ENCODE peak calls at places on chromosomes 2 and 18, in nine cellular contexts. K, C, I, L, A, H, E, T and Y are unnamed samples.

GRCh38 chr2:241123816-241124536 is 21.9 kb upstream of the MTERF4 start:
- DNase-seq in L (no peak), C (no peak), A (no peak), I (peak; percentile 52), T (no peak), E (no peak), H (peak; percentile 87), K (peak; percentile 69), Y (peak; percentile 70)

GRCh38 chr2:66585616-66586015 is 150.7 kb downstream of the MEIS1 start:
- DNase-seq in K (no peak), I (peak; percentile 69), L (no peak), A (no peak), T (no peak), E (no peak), H (no peak), C (no peak), Y (no peak)

GRCh38 chr2:230690439-230690838 is 22.2 kb upstream of the CAB39 start:
- DNase-seq in I (peak; percentile 78), L (no peak), A (no peak), C (no peak), K (peak; percentile 53), T (no peak), H (peak; percentile 33), E (no peak), Y (no peak)

GRCh38 chr2:206438196-206438727 is 5.1 kb upstream of the ADAM23 start:
- DNase-seq in K (no peak), I (no peak), A (no peak), T (no peak), C (no peak), L (no peak), E (no peak), H (no peak), Y (no peak)

GRCh38 chr18:55452123-55452611 is 135.8 kb downstream of the TCF4 start:
- DNase-seq in E (peak; percentile 11), A (no peak), K (peak; percentile 70), T (no peak), L (no peak), C (no peak), H (no peak), I (no peak), Y (no peak)

GRCh38 chr2:174485763-174486613 is 841 bp downstream of the GPR155 start:
- DNase-seq in E (peak; percentile 67), I (peak; percentile 69), T (no peak), C (no peak), K (no peak), A (peak; percentile 49), L (no peak), H (peak; percentile 44), Y (peak; percentile 27)

GRCh38 chr2:136126527-136126926 is 8.6 kb upstream of the CXCR4 start:
- DNase-seq in C (no peak), I (no peak), K (no peak), H (no peak), L (no peak), A (no peak), E (no peak), T (no peak), Y (no peak)

GRCh38 chr2:77725045-77725444 is 202.9 kb upstream of the LRRTM4 start:
- DNase-seq in A (no peak), H (no peak), L (no peak), C (no peak), E (no peak), K (no peak), T (no peak), I (no peak), Y (no peak)

GRCh38 chr2:71746946-71747501 is 293.7 kb downstream of the DYSF start:
- DNase-seq in K (peak; percentile 70), C (no peak), T (no peak), E (peak; percentile 32), A (peak; percentile 46), L (no peak), I (peak; percentile 86), H (no peak), Y (peak; percentile 22)

GRCh38 chr2:182890773-182891381 is 24.4 kb upstream of the FRZB start:
- DNase-seq in E (no peak), A (no peak), L (no peak), T (no peak), K (no peak), H (no peak), C (peak; percentile 80), I (no peak), Y (no peak)

GRCh38 chr2:188902906-188903305 is 71.3 kb upstream of the COL3A1 start:
- DNase-seq in T (no peak), A (no peak), L (no peak), E (no peak), I (no peak), C (no peak), H (no peak), K (no peak), Y (no peak)

GRCh38 chr2:237485304-237485703 is 1.7 kb upstream of the MLPH start:
- DNase-seq in K (no peak), I (no peak), A (no peak), E (no peak), H (no peak), T (no peak), C (no peak), L (no peak), Y (no peak)

GRCh38 chr2:24049485-24050021 is at the start of gene FKBP1B:
- DNase-seq in I (peak; percentile 72), H (peak; percentile 80), A (peak; percentile 97), T (no peak), C (peak; percentile 60), E (peak; percentile 80), K (peak; percentile 75), L (peak; percentile 64), Y (peak; percentile 80)

GRCh38 chr2:117179405-117179804 is 635.1 kb upstream of the DDX18 start:
- DNase-seq in K (no peak), A (no peak), H (no peak), L (no peak), I (no peak), E (no peak), C (no peak), T (no peak), Y (no peak)

GRCh38 chr2:216504376-216504762 is 5.7 kb downstream of the RPL37A start:
- DNase-seq in A (no peak), E (no peak), H (no peak), I (no peak), L (no peak), C (no peak), K (no peak), T (no peak), Y (no peak)

GRCh38 chr2:216502776-216503629 is 4.4 kb downstream of the RPL37A start:
- DNase-seq in A (no peak), C (no peak), L (no peak), H (no peak), K (no peak), T (no peak), I (no peak), E (no peak), Y (no peak)

GRCh38 chr2:216507220-216508143 is 8.8 kb downstream of the RPL37A start:
- DNase-seq in K (no peak), H (no peak), C (no peak), L (no peak), E (no peak), I (no peak), A (no peak), T (no peak), Y (no peak)

GRCh38 chr2:216503697-216504375 is 5.2 kb downstream of the RPL37A start:
- DNase-seq in K (no peak), L (no peak), I (no peak), H (no peak), T (no peak), E (no peak), C (no peak), A (no peak), Y (no peak)

GRCh38 chr2:216505133-216506106 is 6.8 kb downstream of the RPL37A start:
- DNase-seq in H (no peak), C (no peak), A (no peak), T (no peak), K (no peak), L (no peak), I (no peak), E (no peak), Y (no peak)
- TF ChIP-seq POLR2AphosphoS5 in H (no peak), C (peak; percentile 67), A (peak; percentile 72), T (peak; percentile 59), K (no peak), L (peak; percentile 82), I (no peak), E (peak; percentile 11), Y (no peak)

GRCh38 chr18:77045682-77046081 is 86.9 kb downstream of the MBP start:
- DNase-seq in A (no peak), E (no peak), I (no peak), K (no peak), H (no peak), L (no peak), C (no peak), T (no peak), Y (no peak)
- H3K4me1 ChIP-seq in A (no peaks in the 10 kb centered on the region), E (no peaks in the 10 kb centered on the region), I (no peaks in the 10 kb centered on the region), K (peaks cover 8% of the 10 kb centered on the region), H (no peaks in the 10 kb centered on the region), L (no peaks in the 10 kb centered on the region), C (no peaks in the 10 kb centered on the region), T (no peaks in the 10 kb centered on the region), Y (no peaks in the 10 kb centered on the region)

GRCh38 chr18:62458346-62458745 is 64.5 kb upstream of the ZCCHC2 start:
- DNase-seq in C (peak; percentile 36), E (no peak), H (no peak), T (no peak), I (no peak), L (no peak), A (no peak), K (no peak), Y (no peak)
- TF ChIP-seq EP300 in C (no peak), E (no peak), H (no peak), T (no peak), I (no peak), L (no peak), A (no peak), K (no peak), Y (no peak)

GRCh38 chr2:196159223-196159892 is 12.0 kb downstream of the STK17B start:
- DNase-seq in L (no peak), K (no peak), H (no peak), E (no peak), T (no peak), C (no peak), I (no peak), A (no peak), Y (no peak)
- TF ChIP-seq POLR2AphosphoS5 in L (no peak), K (no peak), H (no peak), E (no peak), T (peak; percentile 58), C (no peak), I (no peak), A (no peak), Y (no peak)

DNA sequence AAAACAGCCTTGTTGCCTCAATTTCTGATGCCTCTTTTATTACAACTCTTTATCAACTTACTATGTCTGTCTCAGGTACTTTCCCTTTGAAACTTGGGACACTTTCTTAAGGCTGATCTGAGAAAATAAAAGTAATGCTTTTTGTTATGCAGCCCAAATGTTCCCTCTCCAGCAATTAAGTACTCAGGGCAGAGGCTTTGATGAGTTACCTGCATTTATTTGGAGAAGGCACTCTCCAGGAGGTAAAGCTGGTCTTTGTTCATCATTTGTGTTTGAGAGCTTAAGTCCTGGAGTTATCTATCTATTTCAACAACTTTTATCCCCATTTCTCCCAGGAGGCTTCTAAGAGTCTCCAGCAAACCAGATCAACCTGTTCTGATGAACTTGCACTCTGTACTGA is 259.2 kb downstream of the ASXL3 start:
- DNase-seq in A (no peak), C (no peak), T (no peak), I (no peak), K (no peak), E (no peak), H (no peak), L (no peak), Y (no peak)
- H3K4me1 ChIP-seq in A (no peaks in the 10 kb centered on the region), C (no peaks in the 10 kb centered on the region), T (no peaks in the 10 kb centered on the region), I (no peaks in the 10 kb centered on the region), K (no peaks in the 10 kb centered on the region), E (no peaks in the 10 kb centered on the region), H (peaks cover 10% of the 10 kb centered on the region), L (peaks cover 4% of the 10 kb centered on the region), Y (peaks cover 9% of the 10 kb centered on the region)

GRCh38 chr18:48814490-48815181 is 136.1 kb downstream of the SMAD7 start:
- DNase-seq in A (no peak), I (peak; percentile 15), T (no peak), L (no peak), K (peak; percentile 26), H (peak; percentile 14), E (no peak), C (no peak), Y (peak; percentile 3)
- TF ChIP-seq EP300 in A (no peak), I (no peak), T (no peak), L (no peak), K (no peak), H (no peak), E (no peak), C (no peak), Y (no peak)